ENCODE peak calls at places on chromosomes 16 and 17, in five cellular contexts. M is NCI-H187; L is right cardiac atrium; K is stimulated activated CD4-positive, alpha-beta T cell treated with anti-CD3 and anti-CD28 coated beads, Interleukin-1b, Interleukin-23, amount 100 ng/mL, for 48 hours; U is CD8-positive, alpha-beta memory T cell. Z is an unnamed sample.

GRCh38 chr17:74159226-74159840 is 44.1 kb upstream of the RPL38 start:
- DNase-seq in M (no peak), L (no peak), K (no peak), U (no peak), Z (no peak)

GRCh38 chr17:28388106-28388505 is 16.6 kb downstream of the SARM1 start:
- DNase-seq in M (no peak), L (no peak), K (no peak), U (no peak), Z (no peak)

GRCh38 chr17:18318122-18318521 is 3.0 kb downstream of the SMCR8 start:
- DNase-seq in M (no peak), L (no peak), K (no peak), U (no peak), Z (no peak)

GRCh38 chr17:80196652-80197051 is 23.5 kb downstream of the SGSH start:
- DNase-seq in M (no peak), L (no peak), K (no peak), U (no peak), Z (no peak)

GRCh38 chr17:44648963-44649362 is 7.3 kb upstream of the MEIOC start:
- DNase-seq in M (no peak), L (no peak), K (no peak), U (no peak), Z (no peak)

GRCh38 chr17:73888875-73889274 is 244.6 kb upstream of the SDK2 start:
- DNase-seq in M (no peak), L (peak), K (no peak), U (no peak), Z (no peak)

GRCh38 chr17:74198694-74199093 is 4.8 kb upstream of the RPL38 start:
- DNase-seq in M (no peak), L (peak), K (no peak), U (no peak), Z (no peak)

GRCh38 chr17:7404737-7405412 is 978 bp upstream of the TMEM256 start:
- DNase-seq in M (no peak), L (peak), K (peak), U (no peak), Z (peak)

GRCh38 chr16:2194852-2195315 is 1.5 kb downstream of the CASKIN1 start:
- DNase-seq in M (peak), L (no peak), K (peak), U (peak), Z (peak)

GRCh38 chr16:1691956-1692355 is 13.9 kb downstream of the JPT2 start:
- DNase-seq in M (no peak), L (no peak), K (no peak), U (no peak), Z (no peak)

GRCh38 chr17:6187836-6188235 is 117.7 kb downstream of the WSCD1 start:
- DNase-seq in M (no peak), L (no peak), K (no peak), U (no peak), Z (no peak)

Z was measured in activated CD4-positive, alpha-beta memory T cell treated with anti-CD3 and anti-CD28 coated beads for 36 hours.